ENCODE peak calls at places on chromosomes 2 and 18, in seven cellular contexts. One of them, this sample, is unnamed.

GRCh38 chr2:195382186-195382585 is 274.8 kb upstream of the SLC39A10 start:
- DNase-seq in A549: no peak
- DNase-seq in H54: no peak
- DNase-seq in Peyer's patch: peak; percentile 21
- DNase-seq in IMR-90: no peak
- DNase-seq in NB4: peak; percentile 21
- DNase-seq in K562: no peak
- DNase-seq in this sample: no peak

GRCh38 chr2:41914936-41915335 is 132.9 kb upstream of the PKDCC start:
- DNase-seq in K562: no peak
- DNase-seq in NB4: no peak
- DNase-seq in A549: no peak
- DNase-seq in IMR-90: peak; percentile 35
- DNase-seq in Peyer's patch: no peak
- DNase-seq in H54: no peak
- DNase-seq in this sample: no peak

GRCh38 chr18:62799977-62800376 is 84.6 kb downstream of the PHLPP1 start:
- DNase-seq in H54: no peak
- DNase-seq in IMR-90: no peak
- DNase-seq in A549: no peak
- DNase-seq in NB4: no peak
- DNase-seq in K562: no peak
- DNase-seq in Peyer's patch: no peak
- DNase-seq in this sample: no peak

GRCh38 chr2:19120181-19120580 is 238.2 kb downstream of the OSR1 start:
- DNase-seq in K562: no peak
- DNase-seq in IMR-90: no peak
- DNase-seq in H54: no peak
- DNase-seq in NB4: no peak
- DNase-seq in Peyer's patch: no peak
- DNase-seq in A549: no peak
- DNase-seq in this sample: no peak

GRCh38 chr18:57437782-57438668 is 2.9 kb downstream of the ONECUT2 start:
- DNase-seq in K562: no peak
- DNase-seq in H54: no peak
- DNase-seq in Peyer's patch: no peak
- DNase-seq in NB4: peak; percentile 49
- DNase-seq in IMR-90: peak; percentile 26
- DNase-seq in A549: peak; percentile 49
- DNase-seq in this sample: peak; percentile 71

GRCh38 chr2:170711774-170712652 is 3.1 kb upstream of the SP5 start:
- DNase-seq in Peyer's patch: no peak
- DNase-seq in A549: no peak
- DNase-seq in K562: no peak
- DNase-seq in H54: no peak
- DNase-seq in NB4: peak; percentile 14
- DNase-seq in IMR-90: no peak
- DNase-seq in this sample: no peak

GRCh38 chr18:8999872-9000271 is 102.6 kb upstream of the NDUFV2 start:
- DNase-seq in Peyer's patch: no peak
- DNase-seq in A549: no peak
- DNase-seq in NB4: no peak
- DNase-seq in IMR-90: no peak
- DNase-seq in K562: no peak
- DNase-seq in H54: no peak
- DNase-seq in this sample: no peak

GRCh38 chr2:134080759-134081158 is 173.1 kb upstream of the MGAT5 start:
- DNase-seq in IMR-90: no peak
- DNase-seq in NB4: no peak
- DNase-seq in H54: no peak
- DNase-seq in Peyer's patch: no peak
- DNase-seq in K562: no peak
- DNase-seq in A549: no peak
- DNase-seq in this sample: no peak

GRCh38 chr2:85577386-85578242 is at the start of gene VAMP8:
- DNase-seq in NB4: peak; percentile 87
- DNase-seq in H54: no peak
- DNase-seq in IMR-90: no peak
- DNase-seq in Peyer's patch: peak; percentile 84
- DNase-seq in A549: no peak
- DNase-seq in K562: peak; percentile 87
- DNase-seq in this sample: peak; percentile 56

GRCh38 chr18:21398121-21398520 is 156.1 kb downstream of the GREB1L start:
- DNase-seq in IMR-90: no peak
- DNase-seq in NB4: no peak
- DNase-seq in Peyer's patch: no peak
- DNase-seq in H54: no peak
- DNase-seq in A549: no peak
- DNase-seq in K562: no peak
- DNase-seq in this sample: no peak

DNA sequence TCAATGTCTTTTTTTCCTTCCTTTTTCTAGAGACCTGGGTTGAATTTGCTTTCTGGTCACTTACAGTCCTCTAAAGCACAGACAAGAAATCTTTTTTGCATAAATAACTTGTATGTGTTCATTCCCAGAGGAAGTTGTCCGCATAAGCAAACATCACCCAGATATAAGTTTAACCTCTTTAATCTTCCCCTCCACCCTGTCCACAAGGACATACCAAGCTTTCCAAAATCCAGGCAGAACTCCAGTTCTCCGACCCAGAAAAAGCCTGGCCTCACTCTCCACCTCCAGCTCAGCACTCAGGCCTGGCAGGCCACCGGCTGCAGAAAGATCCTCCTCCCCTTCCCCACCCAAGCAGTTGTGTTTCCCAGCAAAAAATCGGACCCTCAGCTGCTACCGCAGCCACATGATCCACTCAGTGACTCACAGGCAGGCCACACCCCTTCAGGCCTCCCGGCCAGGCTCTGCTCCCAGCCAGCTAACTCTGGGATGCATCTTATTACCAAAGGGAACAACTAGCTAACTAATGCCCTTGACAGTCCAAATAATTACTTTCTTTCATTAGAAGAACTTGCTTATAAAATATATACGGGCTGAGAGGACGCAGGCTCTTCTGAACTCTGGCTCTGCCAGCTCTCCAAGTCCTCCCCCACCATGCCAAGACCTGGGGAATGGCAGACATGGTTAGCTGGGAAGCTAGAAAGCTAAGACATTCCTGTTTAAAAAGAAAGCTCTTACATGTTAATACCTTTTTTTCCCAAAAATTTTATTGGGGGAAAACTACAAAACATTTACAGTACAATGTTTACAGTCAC is 4.5 kb downstream of the ZFP36L2 start:
- DNase-seq in K562: peak; percentile 68
- DNase-seq in IMR-90: peak; percentile 97
- DNase-seq in A549: peak; percentile 89
- DNase-seq in NB4: peak; percentile 95
- DNase-seq in H54: peak; percentile 98
- DNase-seq in Peyer's patch: peak; percentile 75
- DNase-seq in this sample: peak; percentile 88
- TF ChIP-seq POLR2A in K562: peak; percentile 81
- TF ChIP-seq POLR2A in IMR-90: peak; percentile 1
- TF ChIP-seq POLR2A in A549: peak; percentile 29
- TF ChIP-seq POLR2A in NB4: peak; percentile 58
- TF ChIP-seq POLR2A in H54: no peak
- TF ChIP-seq POLR2A in Peyer's patch: peak; percentile 49
- TF ChIP-seq POLR2A in this sample: peak; percentile 95

GRCh38 chr2:197158591-197159550 is 151.7 kb downstream of the ANKRD44 start:
- DNase-seq in H54: no peak
- DNase-seq in IMR-90: peak; percentile 31
- DNase-seq in Peyer's patch: no peak
- DNase-seq in NB4: no peak
- DNase-seq in A549: no peak
- DNase-seq in K562: no peak
- DNase-seq in this sample: no peak
- TF ChIP-seq POLR2A in H54: no peak
- TF ChIP-seq POLR2A in IMR-90: no peak
- TF ChIP-seq POLR2A in Peyer's patch: no peak
- TF ChIP-seq POLR2A in NB4: no peak
- TF ChIP-seq POLR2A in A549: no peak
- TF ChIP-seq POLR2A in K562: no peak
- TF ChIP-seq POLR2A in this sample: no peak

DNA sequence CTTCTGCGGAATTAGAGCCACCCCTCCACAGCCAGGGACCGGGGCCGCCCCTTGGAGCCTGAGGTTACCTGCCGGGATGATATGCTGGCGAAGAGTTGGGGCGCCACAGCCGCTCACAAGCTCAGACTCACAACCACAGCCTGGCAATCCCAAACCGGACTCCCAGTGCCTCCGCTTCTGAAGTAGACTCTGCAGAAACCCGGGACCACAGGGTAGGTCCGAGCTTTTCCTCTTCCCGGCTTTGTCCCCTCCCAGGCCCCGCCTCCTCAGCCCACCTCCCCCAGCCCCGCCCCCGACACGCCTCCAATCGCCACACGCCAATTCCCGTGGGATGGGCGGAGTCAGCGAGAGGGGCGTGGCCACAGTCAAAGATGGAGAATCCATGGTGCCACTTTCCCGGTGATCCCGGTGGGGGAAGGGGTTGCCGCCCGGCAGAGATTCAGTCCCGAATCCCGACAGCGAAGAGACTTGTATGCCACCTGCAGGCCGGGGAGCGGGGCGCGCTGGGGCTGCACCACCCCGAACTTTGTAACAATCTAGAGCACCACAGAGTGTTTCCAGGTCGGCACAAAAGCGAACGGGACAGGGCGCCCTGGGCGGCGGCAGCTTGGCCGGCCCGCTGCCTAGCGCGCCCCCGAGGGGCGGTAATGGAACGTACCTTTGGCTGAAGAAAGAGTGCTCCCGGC is at the start of gene IDH1:
- DNase-seq in IMR-90: peak; percentile 89
- DNase-seq in A549: peak; percentile 85
- DNase-seq in K562: peak; percentile 92
- DNase-seq in H54: peak; percentile 79
- DNase-seq in Peyer's patch: peak; percentile 99
- DNase-seq in NB4: peak; percentile 92
- DNase-seq in this sample: peak; percentile 94
- TF ChIP-seq POLR2A in IMR-90: no peak
- TF ChIP-seq POLR2A in A549: peak; percentile 80
- TF ChIP-seq POLR2A in K562: peak; percentile 65
- TF ChIP-seq POLR2A in H54: no peak
- TF ChIP-seq POLR2A in Peyer's patch: peak; percentile 49
- TF ChIP-seq POLR2A in NB4: peak; percentile 54
- TF ChIP-seq POLR2A in this sample: peak; percentile 33

DNA sequence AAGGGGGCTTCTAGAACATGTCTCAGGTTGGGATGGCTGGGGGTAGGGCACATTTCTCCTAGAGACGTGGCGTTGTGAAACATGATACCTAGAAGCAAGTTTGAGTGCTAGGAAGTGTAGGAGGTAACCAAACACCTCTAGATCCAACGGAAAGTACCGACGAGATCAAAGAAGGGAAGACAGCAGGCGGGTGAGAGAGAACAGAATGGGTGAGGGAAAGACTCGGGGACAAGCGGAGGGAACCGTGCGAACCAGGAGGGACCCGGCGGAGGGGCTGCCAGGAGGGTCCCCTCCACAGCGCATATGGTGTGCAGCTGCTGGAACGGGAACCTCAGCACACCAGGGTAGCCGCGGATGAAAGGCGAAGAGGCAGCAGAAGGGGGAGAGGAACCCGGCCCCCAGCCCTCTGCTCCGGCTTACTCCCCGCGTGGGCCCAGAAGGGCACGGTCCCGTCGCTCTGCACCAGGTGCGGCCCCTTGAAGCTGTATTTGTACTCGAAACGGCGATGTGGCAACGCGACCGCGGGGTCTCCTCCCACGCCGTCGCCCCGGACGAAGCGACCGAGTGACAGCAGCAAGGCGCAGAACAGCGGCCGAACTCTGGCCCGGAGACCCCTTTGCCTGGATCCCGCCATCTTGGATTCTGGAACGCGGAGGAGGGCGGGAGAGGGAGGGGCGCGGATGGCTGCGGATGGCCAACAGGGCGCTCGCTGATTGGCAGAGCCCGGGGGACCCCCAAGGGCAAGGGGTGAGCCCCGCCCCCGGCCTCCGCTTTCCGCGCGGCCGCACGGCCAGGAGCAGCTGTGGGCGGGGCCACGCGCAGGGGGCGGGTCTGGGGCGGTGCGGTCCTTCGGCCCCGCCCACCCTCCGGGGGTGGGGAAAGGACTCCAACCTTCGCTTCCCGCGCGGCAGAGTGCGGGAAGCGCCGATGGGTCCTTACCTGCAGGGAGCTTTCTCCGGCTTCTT is at the start of gene LMAN1:
- DNase-seq in K562: peak; percentile 95
- DNase-seq in NB4: peak; percentile 92
- DNase-seq in H54: peak; percentile 81
- DNase-seq in IMR-90: peak; percentile 91
- DNase-seq in A549: peak; percentile 81
- DNase-seq in Peyer's patch: peak; percentile 94
- DNase-seq in this sample: peak; percentile 95
- TF ChIP-seq POLR2A in K562: peak; percentile 89
- TF ChIP-seq POLR2A in NB4: peak; percentile 51
- TF ChIP-seq POLR2A in H54: peak; percentile 60
- TF ChIP-seq POLR2A in IMR-90: peak; percentile 94
- TF ChIP-seq POLR2A in A549: peak; percentile 78
- TF ChIP-seq POLR2A in Peyer's patch: no peak
- TF ChIP-seq POLR2A in this sample: peak; percentile 49

DNA sequence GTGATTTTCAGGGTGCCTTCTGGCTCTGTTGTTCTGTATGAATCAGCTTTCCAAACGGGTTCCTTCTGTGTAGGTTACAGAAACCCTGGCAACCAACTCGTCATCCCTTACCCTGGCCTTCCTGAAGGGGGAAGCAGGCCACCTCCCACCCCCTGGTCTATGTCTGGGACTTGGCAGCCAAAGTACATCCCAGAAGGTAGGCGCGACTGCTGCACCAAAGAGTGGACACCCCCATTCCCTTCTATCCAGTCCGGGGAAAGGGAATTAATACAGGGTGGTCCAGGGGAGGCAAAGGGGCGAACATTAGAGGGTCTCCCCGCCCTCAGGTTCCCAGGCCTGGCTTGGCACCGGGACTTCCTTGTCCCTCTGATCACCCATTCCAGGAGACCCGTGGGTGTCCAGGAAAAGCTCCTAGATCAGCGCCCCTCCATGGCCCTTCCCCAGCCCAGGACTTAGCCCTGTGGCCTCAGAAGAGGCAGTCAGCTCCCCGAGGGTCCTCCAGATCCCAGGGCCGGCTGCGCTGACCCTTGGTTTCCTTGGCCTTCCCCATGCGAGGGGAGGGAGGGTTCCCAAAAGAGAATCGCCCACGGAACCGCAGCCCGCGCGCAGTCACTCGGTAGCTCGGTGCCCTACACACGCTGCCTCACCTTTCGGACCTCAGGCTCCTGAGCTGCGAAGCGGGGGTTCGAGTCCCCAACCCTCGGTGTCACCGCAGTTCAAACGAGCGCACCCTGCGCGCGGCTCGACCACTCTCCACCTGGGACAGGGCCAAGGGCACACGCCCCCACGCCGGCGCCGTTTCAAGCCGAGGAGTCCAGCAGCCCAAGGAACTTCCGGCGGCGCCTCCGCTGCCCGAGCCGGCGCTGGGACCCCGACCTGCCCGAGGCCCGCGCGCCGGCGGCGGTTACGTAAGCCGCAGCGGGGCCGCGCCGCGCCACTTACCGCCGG is at the start of gene PER2:
- DNase-seq in IMR-90: peak; percentile 90
- DNase-seq in K562: peak; percentile 40
- DNase-seq in A549: peak; percentile 71
- DNase-seq in Peyer's patch: peak; percentile 26
- DNase-seq in H54: peak; percentile 73
- DNase-seq in NB4: peak; percentile 75
- DNase-seq in this sample: peak; percentile 69
- TF ChIP-seq POLR2A in IMR-90: peak; percentile 90
- TF ChIP-seq POLR2A in K562: no peak
- TF ChIP-seq POLR2A in A549: no peak
- TF ChIP-seq POLR2A in Peyer's patch: no peak
- TF ChIP-seq POLR2A in H54: no peak
- TF ChIP-seq POLR2A in NB4: no peak
- TF ChIP-seq POLR2A in this sample: no peak

This sample was measured in erythroblast.